ENCODE peak calls at places on chromosomes 2 and 18, in six cellular contexts. G is HepG2, E is K562, A is A549, O is IMR-90, B is GM12878. L is an unnamed sample.
A peak's percentile ranks its signal among the peaks of the same experiment; 100 is the strongest.

GRCh38 chr2:218230882-218231281 is 13.9 kb downstream of the ARPC2 start:
- DNase-seq in E (peak; percentile 19), G (peak; percentile 70), B (no peak), O (peak; percentile 42), A (peak; percentile 35), L (peak; percentile 19)

GRCh38 chr2:203195331-203195730 is 43.5 kb upstream of the CYP20A1 start:
- DNase-seq in B (no peak), E (no peak), O (no peak), A (no peak), G (no peak), L (no peak)

GRCh38 chr2:218781691-218782528 is at the start of gene CYP27A1:
- DNase-seq in B (no peak), O (no peak), A (no peak), G (peak; percentile 83), E (no peak), L (peak; percentile 37)

GRCh38 chr2:144759746-144760145 is 239.8 kb upstream of the ZEB2 start:
- DNase-seq in A (no peak), B (no peak), E (no peak), O (no peak), G (no peak), L (no peak)

GRCh38 chr2:182672471-182673165 is 43.4 kb upstream of the DNAJC10 start:
- DNase-seq in A (no peak), O (peak; percentile 91), G (no peak), B (no peak), E (no peak), L (no peak)

GRCh38 chr2:3238951-3239841 is 138.4 kb downstream of the EIPR1 start:
- DNase-seq in A (no peak), E (no peak), G (no peak), B (no peak), O (no peak), L (no peak)

GRCh38 chr18:77173274-77174030 is 40.9 kb upstream of the MBP start:
- DNase-seq in B (no peak), A (no peak), G (no peak), E (no peak), O (no peak), L (no peak)

GRCh38 chr2:67445652-67446268 is 48.6 kb downstream of the ETAA1 start:
- DNase-seq in B (no peak), O (peak; percentile 38), G (no peak), A (no peak), E (no peak), L (no peak)

GRCh38 chr2:1162768-1163584 is 212.3 kb downstream of the SNTG2 start:
- DNase-seq in B (no peak), O (no peak), G (no peak), A (no peak), E (no peak), L (no peak)

GRCh38 chr2:26541401-26542193 is 63.7 kb upstream of the OTOF start:
- DNase-seq in B (no peak), E (no peak), G (no peak), O (no peak), A (no peak), L (no peak)

GRCh38 chr2:241991236-241991635 is 121.7 kb downstream of the RTP5 start:
- DNase-seq in O (no peak), E (no peak), A (no peak), B (no peak), G (no peak), L (no peak)

GRCh38 chr2:85511008-85511895 is 27.7 kb upstream of the MAT2A start:
- DNase-seq in O (peak; percentile 19), B (no peak), G (no peak), A (no peak), E (no peak), L (no peak)

GRCh38 chr2:234969329-234970157 is 17.7 kb downstream of the SH3BP4 start:
- DNase-seq in G (no peak), O (no peak), A (no peak), E (no peak), B (no peak), L (peak; percentile 54)

GRCh38 chr18:67589325-67589724 is 72.8 kb upstream of the DSEL start:
- DNase-seq in G (no peak), A (no peak), O (peak; percentile 53), B (no peak), E (no peak), L (no peak)

GRCh38 chr2:174332607-174333001 is 2.1 kb upstream of the SP9 start:
- DNase-seq in B (no peak), E (peak; percentile 39), A (no peak), G (no peak), O (no peak), L (no peak)

GRCh38 chr2:144426355-144426754 is 93.6 kb downstream of the ZEB2 start:
- DNase-seq in B (no peak), G (no peak), E (no peak), A (no peak), O (no peak), L (no peak)

GRCh38 chr2:160418853-160419252 is 74.8 kb downstream of the RBMS1 start:
- DNase-seq in A (no peak), G (no peak), O (no peak), E (no peak), B (no peak), L (no peak)

GRCh38 chr2:240581811-240582210 is 4.7 kb upstream of the CAPN10 start:
- DNase-seq in E (no peak), O (no peak), B (no peak), G (no peak), A (no peak), L (no peak)

GRCh38 chr2:202609381-202610145 is 25.2 kb upstream of the FAM117B start:
- DNase-seq in B (peak; percentile 90), G (no peak), E (no peak), A (no peak), O (no peak), L (no peak)

GRCh38 chr2:128921740-128922139 is 603.1 kb upstream of the HS6ST1 start:
- DNase-seq in G (no peak), O (no peak), B (no peak), A (no peak), E (no peak), L (no peak)

GRCh38 chr2:172181840-172182239 is 79.1 kb upstream of the DLX2 start:
- DNase-seq in B (no peak), A (no peak), O (peak; percentile 21), G (no peak), E (no peak), L (no peak)
- TF ChIP-seq SMC3 in B (no peak), A (no peak), O (no peak), G (no peak), E (no peak), L (no peak)

DNA sequence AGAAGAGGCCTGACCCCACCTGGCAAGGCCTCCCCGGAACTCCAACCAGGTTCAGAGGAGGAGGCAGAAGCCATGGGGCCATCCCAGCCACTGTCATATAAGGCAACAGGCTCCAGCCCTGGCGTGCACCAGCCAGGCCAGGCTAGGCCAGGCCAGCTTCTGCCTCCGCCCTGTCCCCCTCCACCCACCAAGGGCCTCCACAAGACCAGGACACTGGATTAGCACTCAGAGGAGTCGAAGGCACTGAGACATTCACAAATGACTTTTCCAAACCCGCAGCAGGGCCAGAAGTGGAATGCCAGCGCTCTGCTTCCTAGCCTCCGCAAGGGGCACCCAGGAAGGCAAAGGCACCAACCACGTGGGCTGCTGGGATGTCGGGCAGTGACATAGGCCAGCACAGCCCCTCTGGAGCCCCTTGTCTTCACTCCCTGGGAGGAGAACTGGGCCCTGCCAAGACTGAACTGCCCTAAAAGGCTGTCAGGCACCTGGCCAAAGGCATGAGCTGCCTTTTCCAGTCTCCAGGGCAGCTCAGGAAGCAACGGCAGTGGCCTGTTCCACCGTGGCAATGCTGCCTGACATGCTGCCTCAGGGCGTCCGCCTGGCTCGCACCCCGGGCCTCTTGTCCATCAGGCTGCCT is 37.6 kb upstream of the SEMA4C start:
- DNase-seq in O (peak; percentile 24), E (no peak), G (no peak), B (no peak), A (no peak), L (peak; percentile 79)
- TF ChIP-seq RFX5 in O (no peak), E (no peak), G (no peak), B (no peak), A (no peak), L (no peak)

GRCh38 chr2:119579457-119580295 is 35.4 kb downstream of the CFAP221 start:
- DNase-seq in O (no peak), B (no peak), A (no peak), E (no peak), G (peak; percentile 28), L (no peak)

GRCh38 chr2:119580550-119581072 is 36.4 kb downstream of the CFAP221 start:
- DNase-seq in B (no peak), O (no peak), A (no peak), E (no peak), G (no peak), L (no peak)

GRCh38 chr2:119574864-119575263 is 30.6 kb downstream of the CFAP221 start:
- DNase-seq in B (no peak), E (no peak), G (no peak), O (no peak), A (no peak), L (no peak)

GRCh38 chr2:119574108-119574815 is 30.0 kb downstream of the CFAP221 start:
- DNase-seq in G (no peak), O (no peak), E (no peak), B (peak; percentile 21), A (no peak), L (no peak)

DNA sequence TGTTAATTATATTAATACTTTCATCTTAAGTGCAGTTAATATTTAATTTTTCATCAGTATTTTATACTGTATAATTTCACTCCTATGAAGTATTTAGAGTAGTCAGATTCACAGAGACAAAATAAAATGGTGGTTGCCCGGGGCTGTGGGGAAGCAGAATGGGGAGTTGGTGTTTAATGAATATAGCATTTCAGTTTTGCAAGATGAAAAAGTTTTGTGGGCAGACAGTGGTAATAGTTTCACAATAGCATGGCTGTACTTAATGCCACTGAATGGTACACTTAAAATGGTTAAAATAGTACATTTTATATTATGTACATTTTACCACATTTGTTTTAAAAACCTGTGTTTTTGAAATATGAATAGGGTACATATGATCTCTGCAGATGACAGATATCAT is 31.2 kb downstream of the CFAP221 start:
- DNase-seq in B (no peak), G (no peak), A (no peak), E (no peak), O (no peak), L (no peak)
- TF ChIP-seq SMC3 in B (no peak), G (no peak), A (no peak), E (no peak), O (no peak), L (no peak)

GRCh38 chr2:14941151-14941631 is 308.7 kb downstream of the LRATD1 start:
- DNase-seq in G (no peak), O (peak; percentile 11), A (no peak), E (no peak), B (no peak), L (no peak)

GRCh38 chr2:14942991-14943390 is 310.5 kb downstream of the LRATD1 start:
- DNase-seq in B (no peak), E (no peak), G (no peak), O (no peak), A (no peak), L (no peak)

DNA sequence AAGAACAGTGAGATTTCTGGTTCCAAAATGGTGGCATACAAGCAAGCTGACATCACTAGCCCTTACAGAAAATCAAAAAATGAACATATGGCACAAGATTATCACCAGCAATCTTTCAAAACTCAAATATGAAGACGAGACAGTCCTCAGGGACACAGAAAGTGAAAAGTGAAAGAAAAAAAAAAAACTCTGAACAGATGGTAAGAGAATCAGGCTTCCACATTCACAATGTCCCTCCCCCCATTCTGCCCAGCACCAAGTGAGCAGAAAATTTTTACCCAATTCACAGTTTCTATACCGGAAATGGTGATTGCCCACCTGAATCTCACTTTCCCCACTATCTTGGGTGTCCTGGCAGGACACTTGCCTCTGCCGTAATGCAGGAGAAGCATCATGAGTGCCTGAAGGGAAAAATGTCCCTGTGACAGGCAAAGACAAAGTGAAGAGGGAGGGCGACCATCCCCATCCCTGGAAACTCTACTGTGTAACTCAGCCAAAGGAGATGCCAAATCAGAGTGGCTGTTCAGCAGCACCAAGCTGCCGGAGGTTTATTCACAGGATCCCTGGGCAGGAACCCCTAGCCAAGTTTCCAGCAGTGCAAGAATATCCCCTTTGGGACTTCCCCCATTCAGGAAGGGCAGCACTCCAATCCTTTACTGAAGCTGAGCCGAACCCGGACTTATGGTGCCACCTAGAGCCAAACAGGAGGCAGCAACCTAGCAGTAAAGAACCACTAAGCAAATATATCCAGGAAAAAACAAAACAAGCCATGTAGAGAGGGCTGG is 312.2 kb downstream of the LRATD1 start:
- DNase-seq in E (no peak), B (no peak), A (no peak), G (peak; percentile 58), O (peak; percentile 34), L (peak; percentile 20)
- TF ChIP-seq RFX5 in E (no peak), B (no peak), A (no peak), G (no peak), O (no peak), L (no peak)

L was measured in SK-N-SH.